ENCODE peak calls at places on chromosome 14, in six cellular contexts. W is heart left ventricle, U is endodermal cell, O is BE2C, S is endothelial cell of umbilical vein, I is RWPE1. P is an unnamed sample.

GRCh38 chr14:101567252-101567651 is 6.0 kb downstream of the DIO3 start:
- DNase-seq in W (no peak), U (no peak), O (no peak), S (no peak), I (no peak), P (no peak)

GRCh38 chr14:31414190-31414833 is 6.0 kb downstream of the HEATR5A start:
- DNase-seq in W (no peak), U (no peak), O (no peak), S (peak), I (peak), P (no peak)

GRCh38 chr14:77024171-77024627 is 4.3 kb downstream of the IRF2BPL start:
- DNase-seq in W (peak), U (peak), O (peak), S (no peak), I (no peak), P (peak)

GRCh38 chr14:62162998-62163589 is 400.9 kb downstream of the SNAPC1 start:
- DNase-seq in W (no peak), U (peak), O (peak), S (peak), I (peak), P (peak)

GRCh38 chr14:53399057-53399456 is 245.9 kb upstream of the DDHD1 start:
- DNase-seq in W (no peak), U (peak), O (no peak), S (peak), I (peak), P (peak)

GRCh38 chr14:56794088-56794556 is 16.2 kb downstream of the OTX2 start:
- DNase-seq in W (no peak), U (peak), O (no peak), S (no peak), I (no peak), P (no peak)

GRCh38 chr14:20757963-20758362 is 10.2 kb upstream of the EDDM3B start:
- DNase-seq in W (peak), U (peak), O (no peak), S (peak), I (no peak), P (peak)

GRCh38 chr14:24338843-24339242 is 948 bp downstream of the RIPK3 start:
- DNase-seq in W (no peak), U (no peak), O (no peak), S (no peak), I (no peak), P (no peak)

GRCh38 chr14:40987481-40987880 is 619.2 kb upstream of the LRFN5 start:
- DNase-seq in W (no peak), U (no peak), O (no peak), S (no peak), I (no peak), P (no peak)

GRCh38 chr14:40989260-40989659 is 617.4 kb upstream of the LRFN5 start:
- DNase-seq in W (no peak), U (no peak), O (no peak), S (no peak), I (no peak), P (no peak)

GRCh38 chr14:40985584-40985983 is 621.1 kb upstream of the LRFN5 start:
- DNase-seq in W (no peak), U (no peak), O (no peak), S (no peak), I (no peak), P (no peak)

GRCh38 chr14:40981247-40981646 is 625.4 kb upstream of the LRFN5 start:
- DNase-seq in W (no peak), U (no peak), O (no peak), S (no peak), I (peak), P (no peak)

DNA sequence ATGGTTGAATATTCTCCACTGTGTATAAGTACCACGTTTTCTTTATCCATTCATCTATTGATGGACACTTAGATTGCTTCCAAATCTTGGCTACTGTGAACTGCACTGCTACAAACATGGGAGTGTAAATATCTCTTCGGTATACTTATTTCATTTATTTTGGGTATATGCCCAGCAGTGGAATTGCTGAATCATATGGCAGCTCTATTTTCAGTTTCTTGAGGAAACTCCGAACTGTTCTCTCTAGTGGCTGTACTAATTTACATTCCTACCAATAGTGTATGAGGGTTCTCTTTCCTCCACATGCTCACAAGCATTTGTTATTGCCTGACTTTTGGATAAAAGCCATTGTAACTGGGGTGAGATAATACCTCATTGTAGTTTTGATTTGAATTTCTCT is 623.1 kb upstream of the LRFN5 start:
- DNase-seq in W (no peak), U (no peak), O (no peak), S (no peak), I (no peak), P (no peak)
- TF ChIP-seq CTCF in W (no peak), U (no peak), O (no peak), S (no peak), I (no peak), P (no peak)

GRCh38 chr14:91376547-91377477 is 40.8 kb downstream of the CCDC88C start:
- DNase-seq in W (no peak), U (peak), O (peak), S (no peak), I (no peak), P (no peak)

GRCh38 chr14:91375748-91376452 is 41.7 kb downstream of the CCDC88C start:
- DNase-seq in W (no peak), U (no peak), O (no peak), S (no peak), I (no peak), P (no peak)

GRCh38 chr14:91378945-91379932 is 38.4 kb downstream of the CCDC88C start:
- DNase-seq in W (no peak), U (no peak), O (no peak), S (no peak), I (no peak), P (no peak)

GRCh38 chr14:91380116-91380515 is 37.5 kb downstream of the CCDC88C start:
- DNase-seq in W (no peak), U (no peak), O (no peak), S (no peak), I (no peak), P (no peak)

GRCh38 chr14:91377700-91378652 is 39.6 kb downstream of the CCDC88C start:
- DNase-seq in W (no peak), U (no peak), O (peak), S (peak), I (no peak), P (no peak)
- TF ChIP-seq CTCF in W (no peak), U (no peak), O (peak), S (no peak), I (no peak), P (no peak)

DNA sequence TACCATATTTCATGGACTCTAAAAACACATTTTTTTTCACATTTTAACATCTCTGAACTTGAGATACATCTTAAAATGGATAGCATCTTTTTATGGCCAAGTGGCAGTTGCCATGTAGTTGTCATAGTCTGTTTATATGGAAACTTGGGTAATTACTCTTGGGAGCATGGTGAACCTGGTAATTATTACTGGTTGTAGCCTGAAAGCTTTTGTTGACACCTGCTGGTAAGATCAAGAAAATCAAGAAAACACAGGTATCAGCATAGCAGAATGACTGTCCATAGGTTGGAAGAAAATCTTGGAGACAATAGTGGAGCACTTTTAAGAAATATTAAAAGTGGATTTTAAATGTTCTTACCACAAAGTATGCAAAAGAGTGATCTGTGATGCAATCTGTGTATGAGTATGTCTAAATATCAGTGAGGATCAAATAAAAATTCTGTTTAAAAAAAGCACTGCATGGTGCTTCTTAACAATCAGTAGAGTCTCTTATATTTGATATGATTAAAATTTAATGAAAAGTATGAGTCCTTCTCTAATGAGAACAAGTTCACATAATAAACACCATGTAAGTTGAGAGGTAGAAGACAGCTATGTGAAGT is 44.2 kb downstream of the TTC8 start:
- DNase-seq in W (no peak), U (no peak), O (no peak), S (peak), I (peak), P (no peak)
- TF ChIP-seq CTCF in W (peak), U (peak), O (peak), S (no peak), I (peak), P (peak)

DNA sequence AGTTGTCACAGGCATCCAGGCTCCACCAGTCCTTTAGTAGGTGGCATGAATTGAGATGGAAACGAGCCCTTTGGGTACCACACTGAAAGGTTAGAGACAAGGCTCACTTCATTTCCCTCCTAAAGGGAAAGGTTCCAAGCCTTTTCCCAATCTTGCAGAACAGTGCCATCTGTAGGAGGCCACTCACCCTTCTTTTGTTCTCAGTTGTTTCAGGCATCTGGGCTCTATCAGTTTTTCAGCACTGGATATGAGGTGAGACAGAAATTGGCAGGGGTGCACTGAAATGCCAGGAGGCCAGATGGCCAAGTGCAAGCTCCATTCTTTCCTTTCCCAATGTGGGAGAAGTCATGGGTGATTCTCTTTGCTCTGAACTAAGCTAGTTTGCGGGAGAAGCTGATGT is 15.2 kb downstream of the FBXO33 start:
- DNase-seq in W (peak), U (peak), O (peak), S (peak), I (no peak), P (no peak)
- TF ChIP-seq CTCF in W (peak), U (peak), O (peak), S (peak), I (no peak), P (no peak)

DNA sequence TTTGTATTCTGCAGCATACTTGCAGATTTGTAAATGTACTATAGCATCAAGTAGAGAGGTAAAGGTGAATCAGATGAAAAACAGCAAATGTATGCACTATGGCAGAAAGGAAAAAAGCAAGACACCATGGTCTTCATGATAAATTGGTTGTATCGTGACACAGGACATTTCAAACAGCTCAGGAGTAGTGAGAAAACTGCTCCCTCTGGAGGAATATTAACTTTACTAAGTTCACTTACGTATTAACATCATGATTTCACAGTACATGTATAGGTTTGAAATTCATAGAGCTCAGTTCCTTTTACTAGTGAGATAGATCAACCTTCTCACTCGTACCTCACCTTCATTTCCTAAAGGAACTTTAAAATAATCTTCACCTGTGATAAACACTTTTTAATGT is 6.5 kb downstream of the MBIP start:
- DNase-seq in W (no peak), U (no peak), O (no peak), S (no peak), I (no peak), P (no peak)
- TF ChIP-seq CTCF in W (no peak), U (peak), O (no peak), S (no peak), I (no peak), P (no peak)

GRCh38 chr14:39426605-39427004 is 5.6 kb downstream of the FBXO33 start:
- DNase-seq in W (no peak), U (no peak), O (no peak), S (peak), I (peak), P (no peak)
- TF ChIP-seq CTCF in W (peak), U (peak), O (peak), S (peak), I (peak), P (no peak)

GRCh38 chr14:105979446-105979845 is 453.1 kb downstream of the TMEM121 start:
- DNase-seq in W (no peak), U (no peak), O (no peak), S (no peak), I (no peak), P (no peak)

GRCh38 chr14:105980224-105980623 is 453.8 kb downstream of the TMEM121 start:
- DNase-seq in W (no peak), U (no peak), O (no peak), S (no peak), I (no peak), P (no peak)

GRCh38 chr14:105971593-105972500 is 445.5 kb downstream of the TMEM121 start:
- DNase-seq in W (no peak), U (no peak), O (no peak), S (no peak), I (no peak), P (no peak)

GRCh38 chr14:105978618-105979295 is 452.4 kb downstream of the TMEM121 start:
- DNase-seq in W (no peak), U (no peak), O (no peak), S (no peak), I (no peak), P (no peak)

DNA sequence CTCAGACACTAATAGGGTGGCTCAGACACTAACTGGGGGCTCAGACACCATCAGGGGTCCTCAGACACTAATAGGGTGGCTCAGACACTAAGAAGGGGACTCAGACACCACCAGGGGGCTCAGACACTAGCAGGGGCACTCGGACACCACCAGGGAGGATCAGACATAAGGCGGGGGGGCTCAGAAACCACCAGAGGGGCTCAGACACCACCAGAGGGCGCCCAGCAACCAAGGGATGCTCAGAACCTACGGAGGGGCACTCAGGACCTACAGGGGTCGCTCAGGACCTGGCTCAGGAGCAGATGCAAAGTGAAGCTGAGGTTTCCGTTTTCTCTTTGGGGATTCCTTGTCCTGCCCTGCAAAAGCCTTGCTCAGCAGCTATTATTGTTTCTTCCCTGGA is 448.5 kb downstream of the TMEM121 start:
- DNase-seq in W (no peak), U (no peak), O (peak), S (no peak), I (no peak), P (no peak)
- TF ChIP-seq CTCF in W (no peak), U (no peak), O (peak), S (no peak), I (no peak), P (no peak)

GRCh38 chr14:88196925-88197324 is 126.1 kb downstream of the KCNK10 start:
- DNase-seq in W (no peak), U (no peak), O (no peak), S (no peak), I (no peak), P (no peak)

GRCh38 chr14:88202296-88202695 is 120.8 kb downstream of the KCNK10 start:
- DNase-seq in W (no peak), U (no peak), O (no peak), S (no peak), I (no peak), P (no peak)

GRCh38 chr14:88198441-88198840 is 124.6 kb downstream of the KCNK10 start:
- DNase-seq in W (no peak), U (no peak), O (no peak), S (no peak), I (no peak), P (no peak)

GRCh38 chr14:88203289-88203688 is 119.8 kb downstream of the KCNK10 start:
- DNase-seq in W (no peak), U (no peak), O (no peak), S (no peak), I (no peak), P (no peak)

DNA sequence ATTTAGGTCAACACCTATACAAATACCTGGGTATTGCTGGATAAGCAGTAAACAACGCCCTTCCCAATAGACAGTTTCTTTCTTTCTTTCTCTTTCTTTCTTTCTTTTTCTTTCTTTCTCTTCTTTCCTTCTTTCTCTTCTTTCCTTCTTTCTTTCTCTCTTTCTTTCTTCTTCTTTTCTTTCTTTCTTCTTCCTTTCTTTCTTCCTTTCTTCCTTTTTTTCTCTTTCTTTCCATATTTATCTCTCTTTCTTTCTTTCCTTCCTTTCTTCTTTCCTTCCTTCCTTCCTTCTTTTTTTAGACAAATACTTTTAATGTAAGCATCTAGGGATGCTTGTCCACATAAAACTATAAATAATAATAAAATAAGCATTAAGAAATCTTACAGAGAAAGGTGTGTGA is 123.2 kb downstream of the KCNK10 start:
- DNase-seq in W (no peak), U (no peak), O (no peak), S (no peak), I (no peak), P (no peak)
- TF ChIP-seq CTCF in W (no peak), U (no peak), O (no peak), S (no peak), I (no peak), P (no peak)

GRCh38 chr14:95515523-95516517 is 630 bp downstream of the SYNE3 start:
- DNase-seq in W (peak), U (peak), O (peak), S (peak), I (no peak), P (peak)
- TF ChIP-seq CTCF in W (peak), U (peak), O (peak), S (peak), I (peak), P (peak)